ENCODE peak calls at places on chromosome 12, in six cellular contexts. J is activated CD4-positive, alpha-beta T cell treated with anti-CD3 and anti-CD28 coated beads, Interleukin-2, amount 50 U/mL, for 1 hour; V is NB4; S is NCI-H2107; I is stimulated activated CD4-positive, alpha-beta T cell treated with anti-CD3 and anti-CD28 coated beads, Interleukin-15, amount 100 ng/mL, for 1 hour; U is amniotic stem cell. F is an unnamed sample.

GRCh38 chr12:93664573-93665138 is 12.5 kb upstream of the CRADD start:
- DNase-seq in J (no peak), I (no peak), U (no peak), V (no peak), S (no peak), F (no peak)

GRCh38 chr12:65881348-65881961 is 57.2 kb downstream of the HMGA2 start:
- DNase-seq in J (no peak), V (peak; percentile 36), S (no peak), I (no peak), U (no peak), F (no peak)

GRCh38 chr12:29255061-29255460 is 106.0 kb downstream of the FAR2 start:
- DNase-seq in I (no peak), U (no peak), V (peak; percentile 99), J (no peak), S (no peak), F (no peak)

GRCh38 chr12:64893961-64894360 is 69.5 kb downstream of the TBC1D30 start:
- DNase-seq in S (no peak), I (no peak), U (peak; percentile 69), J (no peak), V (no peak), F (no peak)

GRCh38 chr12:120736404-120737331 is 11.0 kb downstream of the ACADS start:
- DNase-seq in U (no peak), S (no peak), J (no peak), V (no peak), I (no peak), F (no peak)

GRCh38 chr12:106126441-106127288 is 12.1 kb downstream of the NUAK1 start:
- DNase-seq in J (no peak), U (no peak), V (no peak), S (no peak), I (no peak), F (no peak)

GRCh38 chr12:55697686-55698085 is 10.0 kb downstream of the ITGA7 start:
- DNase-seq in U (no peak), I (no peak), J (no peak), V (no peak), S (no peak), F (no peak)

GRCh38 chr12:53722450-53723041 is 4.7 kb downstream of the CALCOCO1 start:
- DNase-seq in S (no peak), U (no peak), I (no peak), V (no peak), J (no peak), F (no peak)

GRCh38 chr12:88903333-88903732 is 323.1 kb upstream of the KITLG start:
- DNase-seq in J (no peak), U (no peak), I (no peak), S (no peak), V (no peak), F (no peak)

GRCh38 chr12:57772429-57773322 is at the start of gene EEF1AKMT3:
- DNase-seq in V (peak; percentile 84), J (no peak), I (no peak), U (peak; percentile 31), S (no peak), F (peak; percentile 82)

GRCh38 chr12:110270125-110270962 is 10.7 kb upstream of the ATP2A2 start:
- DNase-seq in U (no peak), I (no peak), J (no peak), S (peak; percentile 72), V (no peak), F (peak; percentile 35)

GRCh38 chr12:46268349-46268616 is 560 bp downstream of the SLC38A1 start:
- DNase-seq in J (peak; percentile 31), S (no peak), U (no peak), I (no peak), V (no peak), F (no peak)

GRCh38 chr12:52271157-52271556 is 3.3 kb upstream of the KRT86 start:
- DNase-seq in S (no peak), J (no peak), U (no peak), I (no peak), V (peak; percentile 42), F (no peak)

GRCh38 chr12:43434614-43435013 is 117.4 kb downstream of the ADAMTS20 start:
- DNase-seq in S (no peak), J (no peak), U (no peak), I (no peak), V (no peak), F (no peak)

GRCh38 chr12:31672521-31672920 is 13.0 kb downstream of the ETFBKMT start:
- DNase-seq in U (no peak), S (no peak), V (no peak), J (no peak), I (no peak), F (no peak)

GRCh38 chr12:28606967-28607557 is 416.8 kb downstream of the CCDC91 start:
- DNase-seq in S (no peak), I (no peak), U (no peak), J (no peak), V (no peak), F (no peak)

GRCh38 chr12:9632766-9633165 is 25.1 kb upstream of the KLRB1 start:
- DNase-seq in J (no peak), V (no peak), I (no peak), S (no peak), U (no peak), F (no peak)

GRCh38 chr12:11743748-11744147 is 94.3 kb downstream of the ETV6 start:
- DNase-seq in S (no peak), U (no peak), J (no peak), I (no peak), V (no peak), F (no peak)

GRCh38 chr12:26696613-26697092 is 136.3 kb downstream of the ITPR2 start:
- DNase-seq in S (no peak), V (no peak), I (no peak), U (no peak), J (no peak), F (no peak)

GRCh38 chr12:69623970-69624369 is 13.3 kb upstream of the LRRC10 start:
- DNase-seq in U (no peak), S (peak; percentile 96), J (no peak), V (no peak), I (no peak), F (no peak)

GRCh38 chr12:48002773-48003218 is 1.5 kb downstream of the COL2A1 start:
- DNase-seq in I (no peak), S (no peak), J (no peak), U (no peak), V (no peak), F (peak; percentile 53)

GRCh38 chr12:108308432-108308831 is 30.7 kb downstream of the CMKLR1 start:
- DNase-seq in S (no peak), J (no peak), V (no peak), I (no peak), U (no peak), F (no peak)

GRCh38 chr12:123973552-123974341 is 732 bp downstream of the ZNF664 start:
- DNase-seq in I (peak; percentile 18), U (no peak), V (peak; percentile 53), J (peak; percentile 23), S (no peak), F (peak; percentile 17)

GRCh38 chr12:92363295-92364146 is 217.9 kb upstream of the BTG1 start:
- DNase-seq in U (no peak), J (peak; percentile 46), I (peak; percentile 4), S (no peak), V (no peak), F (no peak)

GRCh38 chr12:45708901-45709300 is 20.6 kb upstream of the ARID2 start:
- DNase-seq in S (no peak), U (no peak), J (no peak), V (no peak), I (no peak), F (no peak)

GRCh38 chr12:49055978-49056754 is 4.4 kb downstream of the KMT2D start:
- DNase-seq in U (peak; percentile 36), S (no peak), V (peak; percentile 98), J (peak; percentile 40), I (no peak), F (peak; percentile 44)

GRCh38 chr12:59632408-59632807 is 36.6 kb downstream of the SLC16A7 start:
- DNase-seq in J (no peak), U (no peak), S (no peak), V (no peak), I (no peak), F (no peak)